ENCODE peak calls at places on chromosomes 3 and 15, in six cellular contexts. F is K562, O is A549, L is HepG2, N is endothelial cell of umbilical vein, C is H1. E is an unnamed sample.

GRCh38 chr3:66885326-66886000 is 112.6 kb upstream of the KBTBD8 start:
- DNase-seq in F (no peak), O (peak), L (no peak), N (no peak), C (no peak), E (no peak)

GRCh38 chr3:10426346-10427233 is 78.8 kb downstream of the ATP2B2 start:
- DNase-seq in F (no peak), O (no peak), L (no peak), N (no peak), C (no peak), E (no peak)

GRCh38 chr15:39376371-39376909 is 204.4 kb upstream of the THBS1 start:
- DNase-seq in F (no peak), O (no peak), L (no peak), N (no peak), C (no peak), E (no peak)

GRCh38 chr3:195240171-195240701 is 30.7 kb downstream of the XXYLT1 start:
- DNase-seq in F (no peak), O (no peak), L (peak), N (no peak), C (peak), E (no peak)

GRCh38 chr3:54600441-54601204 is 327.2 kb downstream of the LRTM1 start:
- DNase-seq in F (no peak), O (no peak), L (no peak), N (no peak), C (peak), E (no peak)

GRCh38 chr15:85504739-85505676 is 124.6 kb downstream of the AKAP13 start:
- DNase-seq in F (peak), O (peak), L (peak), N (peak), C (no peak), E (no peak)

GRCh38 chr15:71238926-71239325 is 123.7 kb downstream of the THSD4 start:
- DNase-seq in F (no peak), O (no peak), L (no peak), N (no peak), C (no peak), E (no peak)

GRCh38 chr15:72009207-72009606 is 108.7 kb downstream of the MYO9A start:
- DNase-seq in F (no peak), O (peak), L (peak), N (no peak), C (no peak), E (no peak)

GRCh38 chr3:9500108-9501050 is 53.2 kb downstream of the LHFPL4 start:
- DNase-seq in F (peak), O (peak), L (peak), N (peak), C (peak), E (peak)

GRCh38 chr3:195224156-195224979 is 46.6 kb downstream of the XXYLT1 start:
- DNase-seq in F (no peak), O (no peak), L (no peak), N (no peak), C (peak), E (no peak)

GRCh38 chr3:23202921-23203650 is at the start of gene UBE2E2:
- DNase-seq in F (peak), O (peak), L (no peak), N (peak), C (peak), E (peak)

GRCh38 chr15:73240864-73241499 is 127.8 kb downstream of the HCN4 start:
- DNase-seq in F (peak), O (peak), L (peak), N (peak), C (peak), E (peak)

GRCh38 chr15:50355612-50355905 is 561 bp upstream of the GABPB1 start:
- DNase-seq in F (no peak), O (no peak), L (no peak), N (no peak), C (no peak), E (no peak)

GRCh38 chr15:29021901-29022300 is 136.1 kb downstream of the APBA2 start:
- DNase-seq in F (no peak), O (no peak), L (no peak), N (no peak), C (no peak), E (no peak)

GRCh38 chr15:83118291-83118827 is 10.9 kb downstream of the TM6SF1 start:
- DNase-seq in F (no peak), O (no peak), L (no peak), N (no peak), C (no peak), E (no peak)

GRCh38 chr3:134625462-134625861 is 25.4 kb downstream of the KY start:
- DNase-seq in F (no peak), O (no peak), L (no peak), N (no peak), C (peak), E (no peak)

GRCh38 chr3:155076888-155077287 is 3.2 kb upstream of the MME start:
- DNase-seq in F (no peak), O (no peak), L (no peak), N (no peak), C (no peak), E (no peak)
- TF ChIP-seq JUN in F (no peak), O (no peak), L (no peak), N (no peak), C (no peak), E (no peak)

GRCh38 chr15:90402230-90402629 is 14.2 kb downstream of the IQGAP1 start:
- DNase-seq in F (peak), O (peak), L (peak), N (peak), C (no peak), E (no peak)

GRCh38 chr15:90400759-90401314 is 12.8 kb downstream of the IQGAP1 start:
- DNase-seq in F (peak), O (peak), L (peak), N (peak), C (no peak), E (peak)

GRCh38 chr15:90402806-90403205 is 14.8 kb downstream of the IQGAP1 start:
- DNase-seq in F (no peak), O (no peak), L (no peak), N (no peak), C (no peak), E (no peak)

GRCh38 chr15:90400005-90400758 is 12.1 kb downstream of the IQGAP1 start:
- DNase-seq in F (no peak), O (no peak), L (peak), N (no peak), C (no peak), E (no peak)

DNA sequence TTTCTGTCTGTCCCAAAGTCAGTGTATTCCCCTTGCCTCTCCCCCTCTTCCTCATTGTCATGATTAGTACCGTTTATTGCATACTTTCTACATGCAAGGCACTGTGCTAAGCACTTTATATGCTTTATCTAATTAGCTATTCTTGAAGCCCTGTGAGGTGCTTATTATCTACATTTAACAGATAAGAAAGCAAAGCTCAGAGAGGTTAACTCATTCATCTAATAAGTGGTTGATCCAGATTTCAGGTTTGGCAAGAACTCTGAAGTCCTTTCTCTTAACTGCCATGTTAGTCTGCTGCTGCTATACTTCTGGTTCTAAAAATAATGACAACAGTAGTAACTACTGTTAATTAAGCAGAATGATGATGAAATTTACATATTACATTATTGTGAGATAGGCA is 13.5 kb downstream of the IQGAP1 start:
- DNase-seq in F (no peak), O (no peak), L (no peak), N (peak), C (no peak), E (no peak)
- TF ChIP-seq JUN in F (no peak), O (peak), L (no peak), N (no peak), C (no peak), E (no peak)

GRCh38 chr15:55289573-55290360 is at the start of gene RAB27A:
- DNase-seq in F (peak), O (peak), L (peak), N (peak), C (peak), E (peak)
- TF ChIP-seq JUN in F (no peak), O (no peak), L (no peak), N (no peak), C (no peak), E (no peak)

GRCh38 chr15:69456208-69457166 is 3.9 kb downstream of the RPLP1 start:
- DNase-seq in F (peak), O (no peak), L (no peak), N (no peak), C (peak), E (no peak)
- TF ChIP-seq JUN in F (no peak), O (peak), L (no peak), N (no peak), C (no peak), E (no peak)

E was measured in WTC11.